ENCODE peak calls at places on chromosomes 4 and X, in eight cellular contexts. One of them, this sample, is unnamed.

GRCh38 chr4:137694138-137694537 is 161.8 kb upstream of the PCDH18 start:
- DNase-seq in ovary: peak; percentile 49
- DNase-seq in IMR-90: no peak
- DNase-seq in coronary artery: no peak
- DNase-seq in HL-60: no peak
- DNase-seq in cardiac muscle cell: peak; percentile 53
- DNase-seq in A549: no peak
- DNase-seq in AG04450: no peak
- DNase-seq in this sample: no peak

GRCh38 chrX:23118890-23119527 is 119.2 kb downstream of the DDX53 start:
- DNase-seq in ovary: no peak
- DNase-seq in IMR-90: no peak
- DNase-seq in coronary artery: no peak
- DNase-seq in HL-60: no peak
- DNase-seq in cardiac muscle cell: no peak
- DNase-seq in A549: no peak
- DNase-seq in AG04450: no peak
- DNase-seq in this sample: no peak

GRCh38 chr4:7206385-7206784 is 14.0 kb downstream of the SORCS2 start:
- DNase-seq in ovary: peak; percentile 68
- DNase-seq in IMR-90: peak; percentile 76
- DNase-seq in coronary artery: no peak
- DNase-seq in HL-60: no peak
- DNase-seq in cardiac muscle cell: peak; percentile 63
- DNase-seq in A549: no peak
- DNase-seq in AG04450: no peak
- DNase-seq in this sample: peak; percentile 92

GRCh38 chr4:85512446-85513205 is 37.7 kb downstream of the ARHGAP24 start:
- DNase-seq in ovary: no peak
- DNase-seq in IMR-90: no peak
- DNase-seq in coronary artery: no peak
- DNase-seq in HL-60: no peak
- DNase-seq in cardiac muscle cell: no peak
- DNase-seq in A549: no peak
- DNase-seq in AG04450: no peak
- DNase-seq in this sample: no peak

GRCh38 chr4:183130328-183131155 is 31.5 kb downstream of the WWC2 start:
- DNase-seq in ovary: no peak
- DNase-seq in IMR-90: peak; percentile 52
- DNase-seq in coronary artery: no peak
- DNase-seq in HL-60: no peak
- DNase-seq in cardiac muscle cell: peak; percentile 47
- DNase-seq in A549: no peak
- DNase-seq in AG04450: no peak
- DNase-seq in this sample: no peak

GRCh38 chr4:137122876-137123275 is 409.4 kb downstream of the PCDH18 start:
- DNase-seq in ovary: no peak
- DNase-seq in IMR-90: no peak
- DNase-seq in coronary artery: no peak
- DNase-seq in HL-60: no peak
- DNase-seq in cardiac muscle cell: no peak
- DNase-seq in A549: no peak
- DNase-seq in AG04450: no peak
- DNase-seq in this sample: no peak

GRCh38 chr4:161260819-161261218 is 903.0 kb downstream of the FSTL5 start:
- DNase-seq in ovary: no peak
- DNase-seq in IMR-90: no peak
- DNase-seq in coronary artery: no peak
- DNase-seq in HL-60: no peak
- DNase-seq in cardiac muscle cell: no peak
- DNase-seq in A549: no peak
- DNase-seq in AG04450: no peak
- DNase-seq in this sample: no peak

GRCh38 chrX:38987135-38987780 is 186.0 kb downstream of the MID1IP1 start:
- DNase-seq in ovary: no peak
- DNase-seq in IMR-90: peak; percentile 8
- DNase-seq in coronary artery: no peak
- DNase-seq in HL-60: no peak
- DNase-seq in cardiac muscle cell: no peak
- DNase-seq in A549: no peak
- DNase-seq in AG04450: no peak
- DNase-seq in this sample: no peak

GRCh38 chr4:168197926-168198325 is 105.6 kb downstream of the ANXA10 start:
- DNase-seq in ovary: no peak
- DNase-seq in IMR-90: peak; percentile 6
- DNase-seq in coronary artery: no peak
- DNase-seq in HL-60: no peak
- DNase-seq in cardiac muscle cell: peak; percentile 7
- DNase-seq in A549: no peak
- DNase-seq in AG04450: no peak
- DNase-seq in this sample: no peak

DNA sequence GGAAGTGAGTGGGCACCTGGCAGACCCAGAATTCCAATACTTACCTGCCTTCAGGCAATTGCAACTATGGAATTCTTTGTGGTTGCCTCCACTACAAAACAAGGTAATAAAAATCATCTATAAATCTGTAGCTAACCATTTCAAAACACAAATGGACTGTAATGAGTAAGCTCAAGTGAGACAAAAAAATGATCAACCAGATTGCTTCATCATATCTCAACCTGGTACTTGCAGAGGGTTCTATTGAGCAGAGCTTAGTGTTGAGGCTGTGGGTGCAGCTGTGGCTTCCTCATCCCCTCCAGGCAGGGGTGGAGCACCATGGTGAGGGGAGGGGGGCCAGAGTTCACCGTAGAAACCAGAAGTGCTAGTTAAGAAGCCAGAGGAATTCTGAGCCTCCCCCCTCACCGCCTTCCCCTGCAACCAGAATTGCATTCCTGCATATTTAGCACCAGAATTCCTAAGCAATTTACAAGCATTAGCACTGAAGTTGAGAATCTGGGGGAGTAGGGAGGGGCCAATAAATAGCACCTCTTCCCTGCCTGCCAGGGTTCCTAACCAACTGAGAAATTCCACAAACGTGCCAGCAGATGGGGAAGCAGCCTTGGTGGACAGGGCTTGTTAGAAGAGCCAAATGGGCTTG is 11.5 kb downstream of the CTAG1A start:
- DNase-seq in ovary: peak; percentile 3
- DNase-seq in IMR-90: peak; percentile 16
- DNase-seq in coronary artery: peak; percentile 19
- DNase-seq in HL-60: no peak
- DNase-seq in cardiac muscle cell: peak; percentile 70
- DNase-seq in A549: no peak
- DNase-seq in AG04450: no peak
- DNase-seq in this sample: peak; percentile 83
- H3K4me3 ChIP-seq in ovary: no peak overlapping the region
- H3K4me3 ChIP-seq in IMR-90: no peak overlapping the region
- H3K4me3 ChIP-seq in coronary artery: no peak overlapping the region
- H3K4me3 ChIP-seq in HL-60: no peak overlapping the region
- H3K4me3 ChIP-seq in cardiac muscle cell: no peak overlapping the region
- H3K4me3 ChIP-seq in A549: no peak overlapping the region
- H3K4me3 ChIP-seq in AG04450: no peak overlapping the region
- H3K4me3 ChIP-seq in this sample: no peak overlapping the region

DNA sequence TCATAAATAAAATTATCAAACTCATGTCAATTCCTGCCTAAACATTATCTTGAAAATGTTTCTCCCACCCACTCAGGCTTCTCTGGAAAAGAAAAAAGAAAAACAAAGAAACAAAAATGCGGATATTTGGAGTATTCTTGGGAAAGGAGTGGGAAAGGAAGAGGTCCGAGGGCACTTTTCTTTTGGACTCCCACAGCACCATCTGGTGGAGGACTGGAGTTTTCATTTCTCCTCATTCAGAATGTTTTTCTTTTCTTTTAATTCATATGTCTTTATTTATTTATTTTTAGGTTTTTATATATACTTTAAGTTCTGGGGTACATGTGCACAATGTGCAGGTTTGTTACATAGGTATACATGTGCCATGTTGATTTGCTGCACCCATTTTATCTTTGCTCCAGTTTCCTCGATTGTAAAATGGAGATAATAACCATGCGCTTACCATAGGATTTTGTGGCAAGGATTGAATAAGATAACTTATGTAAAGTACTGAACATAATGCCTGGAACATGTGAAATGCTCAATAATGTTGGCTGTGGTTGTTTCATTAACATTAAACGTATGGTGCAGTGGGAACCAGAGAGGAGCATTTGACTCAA is 8.0 kb upstream of the KCNE5 start:
- DNase-seq in ovary: no peak
- DNase-seq in IMR-90: peak; percentile 26
- DNase-seq in coronary artery: no peak
- DNase-seq in HL-60: no peak
- DNase-seq in cardiac muscle cell: peak; percentile 51
- DNase-seq in A549: peak; percentile 13
- DNase-seq in AG04450: no peak
- DNase-seq in this sample: no peak
- TF ChIP-seq CTCF in ovary: no peak
- TF ChIP-seq CTCF in IMR-90: peak; percentile 50
- TF ChIP-seq CTCF in coronary artery: no peak
- TF ChIP-seq CTCF in HL-60: no peak
- TF ChIP-seq CTCF in cardiac muscle cell: peak; percentile 46
- TF ChIP-seq CTCF in A549: peak; percentile 54
- TF ChIP-seq CTCF in AG04450: peak; percentile 49
- TF ChIP-seq CTCF in this sample: peak; percentile 57

GRCh38 chrX:153495903-153496629 is 1.3 kb downstream of the BGN start:
- DNase-seq in ovary: no peak
- DNase-seq in IMR-90: no peak
- DNase-seq in coronary artery: no peak
- DNase-seq in HL-60: no peak
- DNase-seq in cardiac muscle cell: no peak
- DNase-seq in A549: no peak
- DNase-seq in AG04450: no peak
- DNase-seq in this sample: no peak
- H3K4me3 ChIP-seq in ovary: no peak overlapping the region
- H3K4me3 ChIP-seq in IMR-90: peak overlapping the region; percentile 70
- H3K4me3 ChIP-seq in coronary artery: peak overlapping the region; percentile 68
- H3K4me3 ChIP-seq in HL-60: no peak overlapping the region
- H3K4me3 ChIP-seq in cardiac muscle cell: no peak overlapping the region
- H3K4me3 ChIP-seq in A549: no peak overlapping the region
- H3K4me3 ChIP-seq in AG04450: peak overlapping the region; percentile 73
- H3K4me3 ChIP-seq in this sample: no peak overlapping the region

DNA sequence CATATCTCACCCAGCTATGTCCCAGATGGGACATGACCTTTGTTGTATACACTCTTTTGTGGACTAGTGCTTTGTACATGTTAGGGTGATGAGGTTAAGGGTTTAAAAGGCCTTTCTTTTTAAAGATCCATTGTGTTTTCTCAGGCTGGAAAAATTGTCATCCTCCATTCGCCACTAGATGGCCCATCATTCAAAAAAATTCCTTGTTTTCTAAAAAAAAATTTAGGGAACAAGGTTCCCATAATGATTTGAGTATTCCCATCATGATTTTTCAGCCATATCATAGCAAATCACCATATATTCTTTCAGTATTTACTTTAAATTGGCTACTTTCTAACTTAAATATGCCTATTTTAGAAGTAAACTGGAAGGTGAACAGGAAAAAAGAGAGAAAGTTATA is 91.9 kb upstream of the TMEM164 start:
- DNase-seq in ovary: no peak
- DNase-seq in IMR-90: no peak
- DNase-seq in coronary artery: no peak
- DNase-seq in HL-60: no peak
- DNase-seq in cardiac muscle cell: peak; percentile 22
- DNase-seq in A549: peak; percentile 7
- DNase-seq in AG04450: no peak
- DNase-seq in this sample: no peak
- TF ChIP-seq CTCF in ovary: peak; percentile 40
- TF ChIP-seq CTCF in IMR-90: peak; percentile 51
- TF ChIP-seq CTCF in coronary artery: no peak
- TF ChIP-seq CTCF in HL-60: no peak
- TF ChIP-seq CTCF in cardiac muscle cell: peak; percentile 54
- TF ChIP-seq CTCF in A549: peak; percentile 68
- TF ChIP-seq CTCF in AG04450: peak; percentile 58
- TF ChIP-seq CTCF in this sample: peak; percentile 64

This sample was measured in retinal pigment epithelial cell.